ENCODE peak calls at places on chromosomes 5 and 9, in seven cellular contexts. J is tibial nerve; O is naive thymus-derived CD4-positive, alpha-beta T cell; G is left ventricle myocardium inferior; F is HCT116; B is CD8-positive, alpha-beta memory T cell; R is heart left ventricle. A is an unnamed sample.

GRCh38 chr9:137751616-137752015 is 126.0 kb upstream of the CACNA1B start:
- DNase-seq in J (no peak), F (no peak), G (no peak), O (no peak), R (no peak), B (no peak), A (no peak)

GRCh38 chr9:77456829-77457437 is 191.2 kb downstream of the GNA14 start:
- DNase-seq in O (peak; percentile 43), F (peak; percentile 89), B (peak; percentile 77), R (peak; percentile 85), G (peak; percentile 78), J (peak; percentile 87), A (peak; percentile 60)

GRCh38 chr9:98146101-98146991 is 27.3 kb upstream of the TRIM14 start:
- DNase-seq in R (no peak), J (no peak), G (peak; percentile 29), O (no peak), F (no peak), B (no peak), A (no peak)

GRCh38 chr9:109574061-109574882 is 76.2 kb upstream of the PTPN3 start:
- DNase-seq in J (no peak), O (no peak), B (no peak), R (no peak), F (peak; percentile 38), G (no peak), A (no peak)

GRCh38 chr9:20579544-20580309 is 42.6 kb downstream of the MLLT3 start:
- DNase-seq in J (no peak), R (no peak), G (no peak), B (no peak), O (no peak), F (no peak), A (no peak)

GRCh38 chr9:129501771-129502324 is 119.1 kb downstream of the C9orf50 start:
- DNase-seq in R (peak; percentile 55), F (no peak), O (no peak), J (no peak), B (no peak), G (no peak), A (no peak)

GRCh38 chr5:135127604-135128240 is 93.7 kb upstream of the PITX1 start:
- DNase-seq in J (no peak), B (no peak), F (no peak), G (no peak), R (no peak), O (no peak), A (no peak)

GRCh38 chr9:135244271-135244691 is 156.8 kb downstream of the OLFM1 start:
- DNase-seq in R (peak; percentile 54), G (no peak), B (peak; percentile 40), O (no peak), F (no peak), J (no peak), A (no peak)

GRCh38 chr5:143102414-143102813 is 301.1 kb downstream of the NR3C1 start:
- DNase-seq in F (no peak), R (no peak), G (no peak), O (no peak), J (no peak), B (no peak), A (no peak)

GRCh38 chr9:77649109-77649812 is 1.1 kb upstream of the GNA14 start:
- DNase-seq in B (no peak), O (no peak), R (no peak), F (peak; percentile 10), G (no peak), J (no peak), A (no peak)

GRCh38 chr5:30040483-30041116 is 1152.9 kb upstream of the CDH6 start:
- DNase-seq in R (no peak), J (no peak), F (peak; percentile 15), O (no peak), B (no peak), G (no peak), A (no peak)

GRCh38 chr5:61132559-61132958 is 29.7 kb downstream of the SMIM15 start:
- DNase-seq in G (no peak), J (no peak), B (no peak), R (no peak), O (no peak), F (no peak), A (no peak)

GRCh38 chr9:88824711-88825110 is 166.6 kb upstream of the S1PR3 start:
- DNase-seq in R (no peak), O (no peak), B (no peak), J (no peak), G (no peak), F (no peak), A (no peak)

GRCh38 chr5:90613918-90614504 is 55.4 kb downstream of the ADGRV1 start:
- DNase-seq in G (no peak), F (no peak), R (no peak), O (no peak), B (no peak), J (no peak), A (no peak)

GRCh38 chr5:115432691-115433090 is 111.9 kb downstream of the FEM1C start:
- DNase-seq in F (no peak), R (no peak), G (no peak), B (no peak), J (no peak), O (no peak), A (no peak)

GRCh38 chr9:128361296-128361980 is 9.7 kb upstream of the URM1 start:
- DNase-seq in F (no peak), G (no peak), O (no peak), B (no peak), J (no peak), R (no peak), A (no peak)

GRCh38 chr5:119037496-119038215 is 33.2 kb upstream of the DMXL1 start:
- DNase-seq in F (no peak), J (no peak), G (no peak), O (no peak), B (no peak), R (no peak), A (no peak)

GRCh38 chr5:168424506-168425298 is 61.6 kb upstream of the RARS1 start:
- DNase-seq in J (no peak), B (no peak), R (no peak), G (no peak), O (no peak), F (no peak), A (no peak)

GRCh38 chr5:43854697-43855292 is 251.8 kb downstream of the NNT start:
- DNase-seq in B (no peak), O (no peak), R (no peak), J (no peak), F (no peak), G (no peak), A (no peak)

GRCh38 chr5:170542691-170543275 is 39.0 kb downstream of the KCNIP1 start:
- DNase-seq in R (no peak), O (no peak), J (no peak), F (no peak), G (no peak), B (no peak), A (no peak)

GRCh38 chr5:73902327-73903051 is 276.5 kb downstream of the ARHGEF28 start:
- DNase-seq in B (no peak), G (no peak), F (peak; percentile 63), J (no peak), O (peak; percentile 10), R (no peak), A (no peak)

DNA sequence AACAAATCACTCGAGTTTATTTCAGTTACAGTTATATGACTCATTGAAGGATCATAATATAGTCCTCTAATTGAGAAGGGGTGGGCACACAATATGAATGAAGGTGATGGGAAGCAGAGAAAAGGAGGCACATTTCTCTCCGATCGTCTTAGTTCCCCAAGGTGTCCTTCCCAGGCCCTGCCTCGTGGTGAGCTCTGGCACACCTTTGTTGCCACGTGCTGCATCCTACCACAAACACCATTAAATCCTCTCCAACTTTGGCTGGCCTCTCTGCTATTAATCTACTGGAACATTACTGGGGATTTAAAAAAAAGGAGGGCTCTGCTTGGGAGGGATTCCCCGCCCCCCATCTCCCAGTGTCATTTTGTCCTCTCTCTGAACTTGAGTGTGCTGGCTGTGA is 42.9 kb downstream of the CDH6 start:
- DNase-seq in B (no peak), J (no peak), F (no peak), O (no peak), G (no peak), R (no peak), A (no peak)
- H3K36me3 ChIP-seq in B (no peaks in the 10 kb centered on the region), J (no peaks in the 10 kb centered on the region), F (no peaks in the 10 kb centered on the region), O (no peaks in the 10 kb centered on the region), G (no peaks in the 10 kb centered on the region), R (no peaks in the 10 kb centered on the region), A (no peaks in the 10 kb centered on the region)

GRCh38 chr5:112921031-112921832 is 795 bp downstream of the REEP5 start:
- DNase-seq in R (peak; percentile 89), G (peak; percentile 75), J (peak; percentile 23), B (peak; percentile 71), O (peak; percentile 22), F (peak; percentile 43), A (peak; percentile 18)
- H3K36me3 ChIP-seq in R (peaks cover 3% of the 10 kb centered on the region), G (peaks cover 22% of the 10 kb centered on the region), J (no peaks in the 10 kb centered on the region), B (peaks cover 10% of the 10 kb centered on the region), O (no peaks in the 10 kb centered on the region), F (peaks cover 8% of the 10 kb centered on the region), A (peaks cover 4% of the 10 kb centered on the region)

DNA sequence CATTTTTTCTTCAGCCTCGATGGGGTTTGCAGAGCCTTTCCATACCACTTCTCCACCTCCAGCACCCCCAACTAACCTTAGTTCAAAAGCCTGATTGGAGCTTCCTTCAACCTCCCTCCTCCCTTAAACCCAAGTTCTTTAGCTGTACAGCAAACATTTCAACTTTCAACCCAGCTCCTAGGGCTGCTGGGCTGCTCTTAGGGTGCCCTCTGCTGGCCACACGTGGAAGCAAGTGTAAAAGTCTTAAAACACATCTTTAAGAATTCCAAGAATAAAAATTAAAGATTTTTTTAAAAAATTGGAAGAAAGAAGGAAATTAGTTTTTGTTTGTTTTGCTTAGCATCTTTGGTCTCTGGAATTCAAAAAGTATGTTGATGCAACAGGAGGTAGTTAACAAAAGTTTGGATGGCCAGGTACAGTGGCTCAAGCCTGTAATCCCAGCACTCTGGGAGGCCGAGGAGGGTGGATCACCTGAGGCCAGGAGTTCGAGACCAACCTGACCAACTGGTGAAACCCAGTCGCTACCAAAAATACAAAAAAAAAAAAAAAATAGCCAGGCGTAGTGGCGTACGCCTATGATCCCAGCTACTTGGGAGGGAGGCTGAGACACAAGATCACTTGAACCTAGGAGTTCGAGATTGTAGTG is 15.5 kb upstream of the HSD17B3 start:
- DNase-seq in B (peak; percentile 69), F (peak; percentile 41), G (peak; percentile 64), J (peak; percentile 57), O (peak; percentile 5), R (no peak), A (no peak)
- H3K36me3 ChIP-seq in B (no peaks in the 10 kb centered on the region), F (peaks cover 2% of the 10 kb centered on the region), G (peaks cover 59% of the 10 kb centered on the region), J (no peaks in the 10 kb centered on the region), O (no peaks in the 10 kb centered on the region), R (peaks cover 3% of the 10 kb centered on the region), A (no peaks in the 10 kb centered on the region)

GRCh38 chr9:120531683-120532300 is 48.2 kb downstream of the CDK5RAP2 start:
- DNase-seq in F (peak; percentile 27), B (no peak), G (no peak), J (no peak), R (no peak), O (no peak), A (no peak)

GRCh38 chr9:120532475-120532874 is 47.5 kb downstream of the CDK5RAP2 start:
- DNase-seq in F (peak; percentile 45), R (no peak), G (peak; percentile 21), O (no peak), B (no peak), J (peak; percentile 34), A (no peak)

GRCh38 chr9:120526493-120526892 is 53.5 kb downstream of the CDK5RAP2 start:
- DNase-seq in O (no peak), J (no peak), R (no peak), G (no peak), B (no peak), F (no peak), A (no peak)

GRCh38 chr9:120528327-120528726 is 51.6 kb downstream of the CDK5RAP2 start:
- DNase-seq in R (no peak), G (no peak), B (no peak), J (no peak), O (no peak), F (no peak), A (no peak)

GRCh38 chr9:120528834-120529233 is 51.1 kb downstream of the CDK5RAP2 start:
- DNase-seq in F (no peak), J (no peak), G (no peak), B (no peak), O (no peak), R (no peak), A (no peak)
- H3K36me3 ChIP-seq in F (peaks cover 39% of the 10 kb centered on the region), J (no peaks in the 10 kb centered on the region), G (peaks cover 81% of the 10 kb centered on the region), B (peaks cover 65% of the 10 kb centered on the region), O (peaks cover 24% of the 10 kb centered on the region), R (peaks cover 26% of the 10 kb centered on the region), A (peaks cover 77% of the 10 kb centered on the region)

A was measured in effector memory CD4-positive, alpha-beta T cell.